ENCODE peak calls at places on chromosomes 13 and 19, in six cellular contexts. M, Q, T, W, J and F are unnamed samples.
A peak's percentile ranks its signal among the peaks of the same experiment; 100 is the strongest.

GRCh38 chr19:1063030-1063908 is 3.7 kb upstream of the ARHGAP45 start:
- DNase-seq in M (peak; percentile 45), Q (no peak), T (no peak), W (no peak), J (peak; percentile 84), F (no peak)

GRCh38 chr19:43784981-43785808 is 4.4 kb upstream of the KCNN4 start:
- DNase-seq in M (peak; percentile 68), Q (no peak), T (peak; percentile 75), W (no peak), J (peak; percentile 76), F (peak; percentile 67)

GRCh38 chr19:29807178-29807577 is 4.6 kb upstream of the CCNE1 start:
- DNase-seq in M (no peak), Q (no peak), T (no peak), W (no peak), J (no peak), F (no peak)

GRCh38 chr19:5138606-5139594 is 170.0 kb downstream of the KDM4B start:
- DNase-seq in M (no peak), Q (peak; percentile 66), T (peak; percentile 93), W (peak; percentile 38), J (peak; percentile 96), F (peak; percentile 47)

GRCh38 chr13:79483302-79483701 is 2.3 kb downstream of the NDFIP2 start:
- DNase-seq in M (no peak), Q (peak; percentile 37), T (no peak), W (no peak), J (no peak), F (peak; percentile 78)

GRCh38 chr13:49020328-49020727 is 44.6 kb downstream of the FNDC3A start:
- DNase-seq in M (no peak), Q (no peak), T (no peak), W (no peak), J (no peak), F (no peak)

GRCh38 chr13:44155422-44156293 is 218.0 kb upstream of the SERP2 start:
- DNase-seq in M (peak; percentile 57), Q (no peak), T (peak; percentile 60), W (no peak), J (no peak), F (peak; percentile 45)

GRCh38 chr13:110258876-110259631 is 47.9 kb downstream of the COL4A1 start:
- DNase-seq in M (no peak), Q (no peak), T (no peak), W (no peak), J (peak; percentile 2), F (no peak)

GRCh38 chr19:7397687-7398086 is 49.0 kb downstream of the ARHGEF18 start:
- DNase-seq in M (no peak), Q (peak; percentile 58), T (peak; percentile 89), W (no peak), J (no peak), F (peak; percentile 90)

GRCh38 chr13:98549728-98550317 is 27.1 kb downstream of the STK24 start:
- DNase-seq in M (no peak), Q (no peak), T (no peak), W (no peak), J (no peak), F (peak; percentile 60)

GRCh38 chr19:10270180-10270615 is 722 bp upstream of the ICAM1 start:
- DNase-seq in M (no peak), Q (no peak), T (peak; percentile 53), W (no peak), J (peak; percentile 93), F (no peak)

GRCh38 chr13:110774051-110774450 is 60.6 kb downstream of the ING1 start:
- DNase-seq in M (no peak), Q (no peak), T (no peak), W (no peak), J (no peak), F (no peak)

GRCh38 chr19:1655131-1655981 is 2.9 kb upstream of the TCF3 start:
- DNase-seq in M (no peak), Q (no peak), T (no peak), W (no peak), J (no peak), F (no peak)

GRCh38 chr13:106393776-106394175 is 141.7 kb downstream of the EFNB2 start:
- DNase-seq in M (no peak), Q (no peak), T (peak; percentile 51), W (no peak), J (no peak), F (peak; percentile 43)

GRCh38 chr19:4568884-4569283 is 9.4 kb upstream of the SEMA6B start:
- DNase-seq in M (no peak), Q (no peak), T (no peak), W (no peak), J (no peak), F (no peak)

GRCh38 chr13:68076046-68076445 is 845.9 kb upstream of the PCDH9 start:
- DNase-seq in M (no peak), Q (no peak), T (no peak), W (no peak), J (no peak), F (no peak)

GRCh38 chr13:40692946-40693345 is 26.5 kb upstream of the FOXO1 start:
- DNase-seq in M (no peak), Q (no peak), T (no peak), W (no peak), J (no peak), F (no peak)